ENCODE peak calls at places on chromosomes 6 and 20, in six cellular contexts. O is IMR-90; J is G401; D is SW480; Y is pons; E is stimulated activated CD4-positive, alpha-beta T cell treated with anti-CD3 and anti-CD28 coated beads, Interleukin-2, amount 100 ng/mL, for 48 hours. C is an unnamed sample.

GRCh38 chr6:73309784-73310502 is 44.1 kb downstream of the DPPA5 start:
- DNase-seq in O (peak), J (peak), D (no peak), Y (peak), E (peak), C (peak)

GRCh38 chr6:100470721-100471120 is 6.0 kb upstream of the SIM1 start:
- DNase-seq in O (no peak), J (no peak), D (no peak), Y (no peak), E (no peak), C (no peak)

GRCh38 chr6:167543602-167544506 is 219.0 kb downstream of the TTLL2 start:
- DNase-seq in O (no peak), J (no peak), D (no peak), Y (no peak), E (no peak), C (no peak)

GRCh38 chr6:47321582-47321981 is 11.9 kb upstream of the TNFRSF21 start:
- DNase-seq in O (no peak), J (no peak), D (no peak), Y (no peak), E (no peak), C (no peak)

GRCh38 chr20:25247666-25248500 is at the start of gene PYGB:
- DNase-seq in O (peak), J (peak), D (peak), Y (peak), E (peak), C (peak)

GRCh38 chr6:157763894-157764345 is 59.1 kb upstream of the SNX9 start:
- DNase-seq in O (no peak), J (no peak), D (no peak), Y (no peak), E (no peak), C (no peak)

GRCh38 chr20:38369387-38369786 is 23.1 kb downstream of the LBP start:
- DNase-seq in O (no peak), J (no peak), D (peak), Y (peak), E (no peak), C (no peak)

GRCh38 chr20:59785986-59786753 is 147.3 kb downstream of the SYCP2 start:
- DNase-seq in O (no peak), J (no peak), D (no peak), Y (no peak), E (no peak), C (peak)

GRCh38 chr20:38196592-38196991 is 31.5 kb upstream of the TGM2 start:
- DNase-seq in O (peak), J (no peak), D (no peak), Y (no peak), E (no peak), C (peak)

GRCh38 chr20:35199696-35200095 is 26.8 kb upstream of the MMP24 start:
- DNase-seq in O (peak), J (no peak), D (no peak), Y (no peak), E (no peak), C (no peak)

GRCh38 chr6:28747083-28747630 is 176.6 kb downstream of the TRIM27 start:
- DNase-seq in O (no peak), J (no peak), D (no peak), Y (no peak), E (no peak), C (no peak)

GRCh38 chr20:22807646-22808045 is 223.3 kb upstream of the FOXA2 start:
- DNase-seq in O (peak), J (peak), D (no peak), Y (no peak), E (no peak), C (no peak)

GRCh38 chr6:128111096-128111495 is 210.2 kb upstream of the THEMIS start:
- DNase-seq in O (peak), J (no peak), D (no peak), Y (peak), E (no peak), C (no peak)

GRCh38 chr6:163414367-163415175 is at the start of gene QKI:
- DNase-seq in O (peak), J (peak), D (peak), Y (peak), E (peak), C (peak)

GRCh38 chr6:62805431-62805830 is 405.8 kb upstream of the FKBP1C start:
- DNase-seq in O (no peak), J (no peak), D (no peak), Y (no peak), E (no peak), C (no peak)

GRCh38 chr6:132130530-132131298 is 179.5 kb upstream of the CCN2 start:
- DNase-seq in O (peak), J (no peak), D (no peak), Y (peak), E (no peak), C (peak)

GRCh38 chr20:22925613-22925983 is 109.5 kb upstream of the SSTR4 start:
- DNase-seq in O (no peak), J (no peak), D (no peak), Y (no peak), E (no peak), C (no peak)

GRCh38 chr6:26030716-26031115 is 56.5 kb upstream of the HFE start:
- DNase-seq in O (no peak), J (no peak), D (no peak), Y (no peak), E (no peak), C (no peak)

GRCh38 chr20:44209691-44210421 is 715 bp downstream of the OSER1 start:
- DNase-seq in O (peak), J (no peak), D (peak), Y (peak), E (no peak), C (peak)

GRCh38 chr6:126672654-126673053 is 332.7 kb downstream of the CENPW start:
- DNase-seq in O (no peak), J (no peak), D (no peak), Y (no peak), E (no peak), C (peak)

GRCh38 chr20:10789386-10789785 is 115.6 kb upstream of the JAG1 start:
- DNase-seq in O (no peak), J (no peak), D (no peak), Y (no peak), E (no peak), C (no peak)

GRCh38 chr6:34249469-34250370 is 914 bp upstream of the SMIM29 start:
- DNase-seq in O (no peak), J (no peak), D (no peak), Y (no peak), E (no peak), C (no peak)

GRCh38 chr20:37343994-37344355 is 2.0 kb upstream of the SRC start:
- DNase-seq in O (no peak), J (no peak), D (no peak), Y (no peak), E (no peak), C (peak)